ENCODE peak calls at places on chromosomes 12 and 14, in eight cellular contexts. Z is activated CD4-positive, alpha-beta T cell treated with anti-CD3 and anti-CD28 coated beads, Interleukin-2, amount 50 U/mL, for 1 hour; P is neural crest cell; C is naive thymus-derived CD8-positive, alpha-beta T cell; R is activated effector memory CD4-positive, alpha-beta T cell treated with anti-CD3 and anti-CD28 coated beads, Interleukin-2, amount 50 U/mL, for 16 hours; G is islet precursor cell; J is NCI-H1105; H is uterus. W is an unnamed sample.

GRCh38 chr12:114395755-114396152 is 10.2 kb downstream of the TBX5 start:
- DNase-seq in Z (no peak), P (no peak), C (no peak), R (no peak), G (peak; percentile 81), J (no peak), H (no peak), W (no peak)

GRCh38 chr14:98775892-98776291 is 496.1 kb downstream of the BCL11B start:
- DNase-seq in Z (no peak), P (no peak), C (no peak), R (no peak), G (peak; percentile 7), J (no peak), H (no peak), W (no peak)

GRCh38 chr12:26630546-26631027 is 202.4 kb downstream of the ITPR2 start:
- DNase-seq in Z (no peak), P (no peak), C (no peak), R (no peak), G (no peak), J (no peak), H (peak; percentile 34), W (peak; percentile 78)

GRCh38 chr12:49133014-49133413 is 1.8 kb upstream of the TUBA1B start:
- DNase-seq in Z (no peak), P (no peak), C (no peak), R (no peak), G (no peak), J (no peak), H (no peak), W (no peak)

GRCh38 chr12:123961585-123961984 is 11.0 kb downstream of the CCDC92 start:
- DNase-seq in Z (no peak), P (no peak), C (no peak), R (no peak), G (no peak), J (no peak), H (no peak), W (no peak)

GRCh38 chr14:53278602-53279506 is 125.7 kb upstream of the DDHD1 start:
- DNase-seq in Z (no peak), P (no peak), C (no peak), R (no peak), G (no peak), J (no peak), H (no peak), W (peak; percentile 39)

GRCh38 chr12:64627781-64628180 is 17.5 kb downstream of the RASSF3 start:
- DNase-seq in Z (no peak), P (no peak), C (no peak), R (no peak), G (no peak), J (no peak), H (no peak), W (no peak)

GRCh38 chr14:59155886-59156285 is 32.6 kb upstream of the DAAM1 start:
- DNase-seq in Z (no peak), P (no peak), C (no peak), R (no peak), G (no peak), J (no peak), H (no peak), W (no peak)

GRCh38 chr12:29649722-29650121 is 134.0 kb downstream of the TMTC1 start:
- DNase-seq in Z (no peak), P (no peak), C (no peak), R (no peak), G (no peak), J (no peak), H (no peak), W (no peak)

GRCh38 chr12:26443309-26443708 is 247.9 kb downstream of the SSPN start:
- DNase-seq in Z (no peak), P (no peak), C (no peak), R (no peak), G (no peak), J (no peak), H (no peak), W (no peak)

GRCh38 chr12:86275356-86275755 is 19.2 kb upstream of the MGAT4C start:
- DNase-seq in Z (no peak), P (no peak), C (no peak), R (no peak), G (no peak), J (no peak), H (no peak), W (no peak)

GRCh38 chr14:101460986-101461750 is 100.1 kb upstream of the DIO3 start:
- DNase-seq in Z (no peak), P (no peak), C (no peak), R (no peak), G (peak; percentile 88), J (no peak), H (no peak), W (no peak)

GRCh38 chr14:32201816-32202467 is at the start of gene RNU6-7:
- DNase-seq in Z (peak; percentile 27), P (no peak), C (peak; percentile 85), R (peak; percentile 73), G (peak; percentile 70), J (peak; percentile 38), H (peak; percentile 57), W (no peak)

GRCh38 chr14:63996575-63997220 is 143.9 kb downstream of the SYNE2 start:
- DNase-seq in Z (no peak), P (no peak), C (no peak), R (no peak), G (no peak), J (no peak), H (no peak), W (no peak)

GRCh38 chr14:91241848-91242247 is 2.7 kb downstream of the GPR68 start:
- DNase-seq in Z (no peak), P (no peak), C (peak; percentile 28), R (peak; percentile 74), G (no peak), J (no peak), H (no peak), W (no peak)

GRCh38 chr12:18320036-18320617 is 58.8 kb downstream of the PIK3C2G start:
- DNase-seq in Z (no peak), P (peak; percentile 10), C (no peak), R (no peak), G (peak; percentile 91), J (no peak), H (no peak), W (peak; percentile 4)

GRCh38 chr14:65263161-65263788 is 149.3 kb upstream of the FUT8 start:
- DNase-seq in Z (no peak), P (no peak), C (no peak), R (no peak), G (no peak), J (no peak), H (no peak), W (no peak)

GRCh38 chr12:27555928-27556778 is 32.1 kb downstream of the PPFIBP1 start:
- DNase-seq in Z (no peak), P (no peak), C (no peak), R (no peak), G (no peak), J (no peak), H (no peak), W (no peak)

GRCh38 chr12:93734784-93735183 is 57.6 kb downstream of the CRADD start:
- DNase-seq in Z (no peak), P (no peak), C (no peak), R (no peak), G (no peak), J (no peak), H (no peak), W (no peak)

GRCh38 chr12:47777741-47778558 is 4.9 kb downstream of the SLC48A1 start:
- DNase-seq in Z (no peak), P (no peak), C (no peak), R (no peak), G (no peak), J (no peak), H (no peak), W (no peak)

GRCh38 chr12:6376079-6376941 is 947 bp upstream of the SCNN1A start:
- DNase-seq in Z (no peak), P (no peak), C (no peak), R (peak; percentile 59), G (peak; percentile 91), J (no peak), H (peak; percentile 76), W (no peak)

GRCh38 chr14:52901357-52901980 is 49.4 kb downstream of the FERMT2 start:
- DNase-seq in Z (no peak), P (no peak), C (no peak), R (no peak), G (no peak), J (no peak), H (no peak), W (no peak)

GRCh38 chr12:124024263-124024678 is 51.3 kb downstream of the ZNF664 start:
- DNase-seq in Z (no peak), P (no peak), C (no peak), R (no peak), G (no peak), J (no peak), H (no peak), W (no peak)

GRCh38 chr14:24311837-24312615 is 724 bp downstream of the LTB4R start:
- DNase-seq in Z (no peak), P (no peak), C (no peak), R (no peak), G (no peak), J (no peak), H (no peak), W (no peak)

GRCh38 chr12:12379831-12380730 is 23.2 kb downstream of the BORCS5 start:
- DNase-seq in Z (peak; percentile 29), P (no peak), C (peak; percentile 84), R (peak; percentile 68), G (no peak), J (no peak), H (no peak), W (no peak)

GRCh38 chr14:39467889-39468524 is 35.8 kb upstream of the FBXO33 start:
- DNase-seq in Z (no peak), P (no peak), C (no peak), R (no peak), G (peak; percentile 74), J (no peak), H (no peak), W (peak; percentile 14)

GRCh38 chr14:77077040-77077439 is 21.0 kb upstream of the CIPC start:
- DNase-seq in Z (no peak), P (no peak), C (no peak), R (no peak), G (no peak), J (no peak), H (no peak), W (no peak)

GRCh38 chr12:42299392-42300308 is 26.2 kb downstream of the ZCRB1 start:
- DNase-seq in Z (peak; percentile 3), P (no peak), C (no peak), R (peak; percentile 84), G (peak; percentile 82), J (no peak), H (no peak), W (no peak)